ENCODE peak calls at places on chromosome 14, in seven cellular contexts. One of them, this sample, is unnamed.

GRCh38 chr14:32075636-32076277 is 1.3 kb upstream of the ARHGAP5 start:
- DNase-seq in Peyer's patch: no peak
- DNase-seq in AG04450: no peak
- DNase-seq in CD4-positive, alpha-beta T cell: no peak
- DNase-seq in suprapubic skin: no peak
- DNase-seq in upper lobe of right lung: no peak
- DNase-seq in H9: no peak
- DNase-seq in this sample: peak

GRCh38 chr14:105987563-105987962 is 461.2 kb downstream of the TMEM121 start:
- DNase-seq in suprapubic skin: no peak
- DNase-seq in CD4-positive, alpha-beta T cell: no peak
- DNase-seq in H9: no peak
- DNase-seq in upper lobe of right lung: no peak
- DNase-seq in Peyer's patch: no peak
- DNase-seq in AG04450: no peak
- DNase-seq in this sample: no peak

GRCh38 chr14:36942522-36943245 is 229.7 kb downstream of the SLC25A21 start:
- DNase-seq in suprapubic skin: no peak
- DNase-seq in Peyer's patch: no peak
- DNase-seq in AG04450: no peak
- DNase-seq in upper lobe of right lung: no peak
- DNase-seq in H9: no peak
- DNase-seq in CD4-positive, alpha-beta T cell: no peak
- DNase-seq in this sample: no peak

GRCh38 chr14:104223810-104224515 is 85.6 kb downstream of the KIF26A start:
- DNase-seq in suprapubic skin: no peak
- DNase-seq in AG04450: no peak
- DNase-seq in upper lobe of right lung: no peak
- DNase-seq in Peyer's patch: no peak
- DNase-seq in H9: no peak
- DNase-seq in CD4-positive, alpha-beta T cell: no peak
- DNase-seq in this sample: no peak

GRCh38 chr14:26330982-26331381 is 266.9 kb downstream of the NOVA1 start:
- DNase-seq in AG04450: no peak
- DNase-seq in CD4-positive, alpha-beta T cell: no peak
- DNase-seq in suprapubic skin: no peak
- DNase-seq in H9: no peak
- DNase-seq in Peyer's patch: no peak
- DNase-seq in upper lobe of right lung: no peak
- DNase-seq in this sample: no peak

GRCh38 chr14:24710403-24711063 is 76.5 kb upstream of the GZMB start:
- DNase-seq in CD4-positive, alpha-beta T cell: peak
- DNase-seq in suprapubic skin: no peak
- DNase-seq in AG04450: peak
- DNase-seq in Peyer's patch: peak
- DNase-seq in H9: peak
- DNase-seq in upper lobe of right lung: no peak
- DNase-seq in this sample: peak

GRCh38 chr14:100982356-100982755 is 78.8 kb upstream of the RTL1 start:
- DNase-seq in CD4-positive, alpha-beta T cell: no peak
- DNase-seq in H9: no peak
- DNase-seq in Peyer's patch: no peak
- DNase-seq in upper lobe of right lung: no peak
- DNase-seq in AG04450: no peak
- DNase-seq in suprapubic skin: no peak
- DNase-seq in this sample: no peak

GRCh38 chr14:22791302-22791701 is 23.9 kb downstream of the SLC7A7 start:
- DNase-seq in CD4-positive, alpha-beta T cell: no peak
- DNase-seq in suprapubic skin: no peak
- DNase-seq in AG04450: no peak
- DNase-seq in upper lobe of right lung: no peak
- DNase-seq in H9: no peak
- DNase-seq in Peyer's patch: no peak
- DNase-seq in this sample: peak

GRCh38 chr14:23183479-23183878 is at the start of gene SLC7A8:
- DNase-seq in upper lobe of right lung: peak
- DNase-seq in CD4-positive, alpha-beta T cell: peak
- DNase-seq in AG04450: no peak
- DNase-seq in Peyer's patch: peak
- DNase-seq in suprapubic skin: peak
- DNase-seq in H9: peak
- DNase-seq in this sample: no peak

GRCh38 chr14:77032854-77033621 is 4.5 kb upstream of the IRF2BPL start:
- DNase-seq in suprapubic skin: peak
- DNase-seq in H9: peak
- DNase-seq in CD4-positive, alpha-beta T cell: peak
- DNase-seq in Peyer's patch: peak
- DNase-seq in upper lobe of right lung: peak
- DNase-seq in AG04450: peak
- DNase-seq in this sample: peak

DNA sequence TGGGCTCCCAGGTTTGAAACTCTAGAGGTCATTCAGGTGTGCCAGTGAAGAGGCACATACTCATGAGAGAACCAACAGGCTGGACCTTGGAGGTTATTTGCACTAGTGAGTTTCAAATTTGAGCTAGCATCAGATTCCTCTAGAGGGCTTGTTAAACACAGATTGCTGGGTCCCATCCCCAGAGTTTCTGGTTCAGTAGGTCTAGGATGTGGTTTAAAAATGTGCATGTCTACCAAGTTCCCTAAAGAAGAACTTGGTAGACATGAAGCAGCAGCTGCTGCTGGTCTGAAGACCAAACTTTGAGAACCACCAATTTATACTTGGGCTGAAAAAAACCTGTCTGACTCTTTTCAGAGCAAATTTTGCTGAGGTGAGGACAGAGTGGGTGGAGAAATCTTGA is 61.7 kb downstream of the SUSD6 start:
- DNase-seq in CD4-positive, alpha-beta T cell: no peak
- DNase-seq in upper lobe of right lung: no peak
- DNase-seq in AG04450: no peak
- DNase-seq in Peyer's patch: peak
- DNase-seq in suprapubic skin: no peak
- DNase-seq in H9: no peak
- DNase-seq in this sample: no peak
- H3K27ac ChIP-seq in CD4-positive, alpha-beta T cell: no peak
- H3K27ac ChIP-seq in upper lobe of right lung: peak
- H3K27ac ChIP-seq in AG04450: no peak
- H3K27ac ChIP-seq in Peyer's patch: peak
- H3K27ac ChIP-seq in suprapubic skin: peak
- H3K27ac ChIP-seq in H9: no peak
- H3K27ac ChIP-seq in this sample: no peak

GRCh38 chr14:103031956-103032355 is 25.4 kb downstream of the CDC42BPB start:
- DNase-seq in H9: no peak
- DNase-seq in suprapubic skin: no peak
- DNase-seq in upper lobe of right lung: no peak
- DNase-seq in Peyer's patch: no peak
- DNase-seq in CD4-positive, alpha-beta T cell: no peak
- DNase-seq in AG04450: no peak
- DNase-seq in this sample: peak
- TF ChIP-seq CTCF in H9: peak
- TF ChIP-seq CTCF in suprapubic skin: no peak
- TF ChIP-seq CTCF in upper lobe of right lung: peak
- TF ChIP-seq CTCF in Peyer's patch: no peak
- TF ChIP-seq CTCF in CD4-positive, alpha-beta T cell: no peak
- TF ChIP-seq CTCF in AG04450: no peak
- TF ChIP-seq CTCF in this sample: no peak

DNA sequence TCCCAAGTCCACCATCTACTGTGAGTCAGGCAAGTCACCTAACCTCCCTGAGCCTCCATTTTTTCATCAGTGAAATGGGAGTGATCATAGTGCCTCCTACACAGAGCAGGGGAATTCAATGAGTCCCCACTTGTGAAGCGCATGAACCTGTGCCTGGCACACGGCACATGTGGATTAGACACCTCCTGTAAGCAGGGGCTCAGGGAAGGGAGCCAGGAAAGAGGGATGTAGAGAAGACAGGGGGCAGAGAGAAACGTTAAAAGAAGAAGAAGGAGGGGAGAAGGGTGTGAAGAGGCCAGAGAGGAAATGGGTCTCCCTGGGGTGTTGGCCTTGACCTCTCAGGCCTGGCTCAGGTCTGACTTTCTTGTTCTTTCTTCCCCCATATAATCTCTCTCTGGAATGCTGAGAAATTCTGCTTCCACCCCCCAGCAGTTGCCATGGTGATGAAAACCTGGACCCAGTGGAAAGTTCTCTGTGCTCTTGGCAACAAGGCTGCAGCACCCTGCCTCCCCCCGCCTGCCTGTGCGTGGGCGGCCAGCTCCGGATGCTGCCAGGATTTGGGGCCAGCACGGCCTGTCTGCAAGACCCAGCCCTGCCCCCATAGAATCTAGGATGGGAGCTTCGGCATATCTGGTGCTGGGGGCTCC is 94.5 kb downstream of the CALM1 start:
- DNase-seq in upper lobe of right lung: no peak
- DNase-seq in CD4-positive, alpha-beta T cell: no peak
- DNase-seq in Peyer's patch: no peak
- DNase-seq in suprapubic skin: no peak
- DNase-seq in H9: no peak
- DNase-seq in AG04450: peak
- DNase-seq in this sample: no peak
- H3K27ac ChIP-seq in upper lobe of right lung: no peak
- H3K27ac ChIP-seq in CD4-positive, alpha-beta T cell: no peak
- H3K27ac ChIP-seq in Peyer's patch: no peak
- H3K27ac ChIP-seq in suprapubic skin: no peak
- H3K27ac ChIP-seq in H9: no peak
- H3K27ac ChIP-seq in AG04450: no peak
- H3K27ac ChIP-seq in this sample: no peak

GRCh38 chr14:56247495-56248087 is 129.4 kb downstream of the PELI2 start:
- DNase-seq in suprapubic skin: no peak
- DNase-seq in Peyer's patch: no peak
- DNase-seq in AG04450: no peak
- DNase-seq in upper lobe of right lung: no peak
- DNase-seq in CD4-positive, alpha-beta T cell: no peak
- DNase-seq in H9: no peak
- DNase-seq in this sample: peak
- TF ChIP-seq CTCF in suprapubic skin: no peak
- TF ChIP-seq CTCF in Peyer's patch: no peak
- TF ChIP-seq CTCF in AG04450: peak
- TF ChIP-seq CTCF in upper lobe of right lung: peak
- TF ChIP-seq CTCF in CD4-positive, alpha-beta T cell: no peak
- TF ChIP-seq CTCF in H9: peak
- TF ChIP-seq CTCF in this sample: peak

DNA sequence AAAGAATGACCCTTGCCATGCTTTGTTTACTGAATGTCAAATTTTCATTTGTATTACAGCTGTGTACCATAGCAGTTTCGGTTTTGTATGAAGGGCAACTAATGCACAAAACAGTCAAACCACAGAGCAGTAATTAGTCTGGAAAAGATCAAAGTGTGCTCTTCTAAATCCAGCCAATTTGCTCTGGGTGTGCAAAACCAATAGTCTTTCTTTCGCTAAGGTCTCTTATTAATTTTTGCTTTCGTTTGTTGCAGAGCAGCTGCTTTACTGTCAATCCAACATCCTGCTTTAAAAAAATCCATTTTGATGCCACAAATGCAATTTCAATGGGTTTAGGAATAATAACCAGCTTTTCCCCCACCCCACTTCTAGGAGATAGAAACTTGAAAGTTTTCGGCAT is 114.2 kb downstream of the BRMS1L start:
- DNase-seq in AG04450: no peak
- DNase-seq in H9: no peak
- DNase-seq in suprapubic skin: no peak
- DNase-seq in Peyer's patch: no peak
- DNase-seq in CD4-positive, alpha-beta T cell: no peak
- DNase-seq in upper lobe of right lung: no peak
- DNase-seq in this sample: no peak
- H3K27ac ChIP-seq in AG04450: no peak
- H3K27ac ChIP-seq in H9: no peak
- H3K27ac ChIP-seq in suprapubic skin: no peak
- H3K27ac ChIP-seq in Peyer's patch: no peak
- H3K27ac ChIP-seq in CD4-positive, alpha-beta T cell: no peak
- H3K27ac ChIP-seq in upper lobe of right lung: no peak
- H3K27ac ChIP-seq in this sample: no peak

GRCh38 chr14:80784824-80785223 is 156.7 kb downstream of the CEP128 start:
- DNase-seq in H9: no peak
- DNase-seq in CD4-positive, alpha-beta T cell: no peak
- DNase-seq in Peyer's patch: no peak
- DNase-seq in AG04450: no peak
- DNase-seq in suprapubic skin: no peak
- DNase-seq in upper lobe of right lung: no peak
- DNase-seq in this sample: peak
- TF ChIP-seq CTCF in H9: no peak
- TF ChIP-seq CTCF in CD4-positive, alpha-beta T cell: no peak
- TF ChIP-seq CTCF in Peyer's patch: no peak
- TF ChIP-seq CTCF in AG04450: peak
- TF ChIP-seq CTCF in suprapubic skin: no peak
- TF ChIP-seq CTCF in upper lobe of right lung: no peak
- TF ChIP-seq CTCF in this sample: peak

GRCh38 chr14:75281691-75282000 is 3.0 kb downstream of the FOS start:
- DNase-seq in AG04450: no peak
- DNase-seq in suprapubic skin: no peak
- DNase-seq in CD4-positive, alpha-beta T cell: no peak
- DNase-seq in upper lobe of right lung: no peak
- DNase-seq in H9: no peak
- DNase-seq in Peyer's patch: no peak
- DNase-seq in this sample: no peak

GRCh38 chr14:75280831-75281690 is 2.4 kb downstream of the FOS start:
- DNase-seq in CD4-positive, alpha-beta T cell: no peak
- DNase-seq in AG04450: no peak
- DNase-seq in H9: no peak
- DNase-seq in Peyer's patch: no peak
- DNase-seq in suprapubic skin: peak
- DNase-seq in upper lobe of right lung: peak
- DNase-seq in this sample: no peak

GRCh38 chr14:75279739-75280447 is 1.3 kb downstream of the FOS start:
- DNase-seq in AG04450: no peak
- DNase-seq in CD4-positive, alpha-beta T cell: no peak
- DNase-seq in H9: peak
- DNase-seq in Peyer's patch: no peak
- DNase-seq in upper lobe of right lung: peak
- DNase-seq in suprapubic skin: peak
- DNase-seq in this sample: no peak

GRCh38 chr14:75279153-75279738 is 618 bp downstream of the FOS start:
- DNase-seq in CD4-positive, alpha-beta T cell: peak
- DNase-seq in suprapubic skin: peak
- DNase-seq in Peyer's patch: peak
- DNase-seq in H9: no peak
- DNase-seq in upper lobe of right lung: peak
- DNase-seq in AG04450: no peak
- DNase-seq in this sample: peak

DNA sequence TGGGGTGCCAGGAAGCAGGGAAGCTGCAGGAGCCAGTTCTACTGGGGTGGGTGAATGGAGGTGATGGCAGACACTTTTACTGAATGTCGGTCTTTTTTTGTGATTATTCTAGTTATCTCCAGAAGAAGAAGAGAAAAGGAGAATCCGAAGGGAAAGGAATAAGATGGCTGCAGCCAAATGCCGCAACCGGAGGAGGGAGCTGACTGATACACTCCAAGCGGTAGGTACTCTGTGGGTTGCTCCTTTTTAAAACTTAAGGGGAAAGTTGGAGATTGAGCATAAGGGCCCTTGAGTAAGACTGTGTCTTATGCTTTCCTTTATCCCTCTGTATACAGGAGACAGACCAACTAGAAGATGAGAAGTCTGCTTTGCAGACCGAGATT is 1.8 kb downstream of the FOS start:
- DNase-seq in H9: no peak
- DNase-seq in suprapubic skin: no peak
- DNase-seq in AG04450: no peak
- DNase-seq in upper lobe of right lung: peak
- DNase-seq in CD4-positive, alpha-beta T cell: no peak
- DNase-seq in Peyer's patch: no peak
- DNase-seq in this sample: no peak
- H3K27ac ChIP-seq in H9: peak
- H3K27ac ChIP-seq in suprapubic skin: peak
- H3K27ac ChIP-seq in AG04450: no peak
- H3K27ac ChIP-seq in upper lobe of right lung: peak
- H3K27ac ChIP-seq in CD4-positive, alpha-beta T cell: no peak
- H3K27ac ChIP-seq in Peyer's patch: peak
- H3K27ac ChIP-seq in this sample: no peak

This sample was measured in cardiac muscle cell.